ENCODE peak calls at places on chromosomes 4 and X, in eight cellular contexts. V is astrocyte of the cerebellum, F is Peyer's patch, O is suprapubic skin, L is AG10803, Y is cardiac muscle cell, X is A673, K is tibial artery. T is an unnamed sample.
A peak's percentile ranks its signal among the peaks of the same experiment; 100 is the strongest.

GRCh38 chr4:183766140-183766539 is 107.0 kb downstream of the TRAPPC11 start:
- DNase-seq in V (no peak), F (no peak), O (no peak), L (no peak), Y (no peak), X (no peak), K (no peak), T (no peak)

GRCh38 chrX:111270339-111270738 is at the start of gene CAPN6:
- DNase-seq in V (no peak), F (no peak), O (peak; percentile 56), L (peak; percentile 20), Y (no peak), X (peak; percentile 19), K (no peak), T (no peak)

GRCh38 chr4:163991268-163991667 is 496.8 kb downstream of the TMA16 start:
- DNase-seq in V (peak; percentile 9), F (no peak), O (no peak), L (no peak), Y (no peak), X (peak; percentile 13), K (no peak), T (no peak)

GRCh38 chr4:159395693-159396092 is 292.8 kb downstream of the RAPGEF2 start:
- DNase-seq in V (no peak), F (no peak), O (no peak), L (peak; percentile 15), Y (no peak), X (no peak), K (no peak), T (no peak)

GRCh38 chr4:141669501-141669900 is 33.1 kb downstream of the IL15 start:
- DNase-seq in V (no peak), F (no peak), O (no peak), L (peak; percentile 57), Y (no peak), X (no peak), K (no peak), T (no peak)

GRCh38 chr4:77052352-77052751 is 23.4 kb downstream of the CCNI start:
- DNase-seq in V (no peak), F (peak; percentile 52), O (no peak), L (peak; percentile 84), Y (peak; percentile 64), X (peak; percentile 42), K (no peak), T (peak; percentile 42)

GRCh38 chr4:168900080-168900479 is 110.0 kb downstream of the CBR4 start:
- DNase-seq in V (no peak), F (no peak), O (peak; percentile 81), L (peak; percentile 61), Y (no peak), X (no peak), K (peak; percentile 84), T (no peak)

GRCh38 chr4:130985371-130985770 is 1889.4 kb downstream of the C4orf33 start:
- DNase-seq in V (no peak), F (no peak), O (no peak), L (no peak), Y (no peak), X (peak; percentile 85), K (no peak), T (no peak)

GRCh38 chr4:157115613-157116340 is 39.8 kb downstream of the GLRB start:
- DNase-seq in V (peak; percentile 55), F (no peak), O (no peak), L (peak; percentile 82), Y (no peak), X (peak; percentile 59), K (no peak), T (peak; percentile 50)

GRCh38 chrX:14497184-14497666 is 32.1 kb upstream of the GLRA2 start:
- DNase-seq in V (no peak), F (peak; percentile 17), O (no peak), L (peak; percentile 8), Y (no peak), X (no peak), K (peak; percentile 19), T (no peak)

GRCh38 chr4:78293348-78293747 is 236.2 kb downstream of the FRAS1 start:
- DNase-seq in V (peak; percentile 61), F (no peak), O (no peak), L (peak; percentile 94), Y (no peak), X (no peak), K (no peak), T (peak; percentile 62)

GRCh38 chr4:78291277-78291676 is 234.2 kb downstream of the FRAS1 start:
- DNase-seq in V (no peak), F (no peak), O (no peak), L (no peak), Y (no peak), X (no peak), K (no peak), T (no peak)

GRCh38 chr4:78296261-78296660 is 239.1 kb downstream of the FRAS1 start:
- DNase-seq in V (no peak), F (no peak), O (no peak), L (no peak), Y (no peak), X (no peak), K (no peak), T (no peak)

GRCh38 chr4:78292336-78292735 is 235.2 kb downstream of the FRAS1 start:
- DNase-seq in V (no peak), F (no peak), O (no peak), L (peak; percentile 27), Y (no peak), X (no peak), K (no peak), T (no peak)

DNA sequence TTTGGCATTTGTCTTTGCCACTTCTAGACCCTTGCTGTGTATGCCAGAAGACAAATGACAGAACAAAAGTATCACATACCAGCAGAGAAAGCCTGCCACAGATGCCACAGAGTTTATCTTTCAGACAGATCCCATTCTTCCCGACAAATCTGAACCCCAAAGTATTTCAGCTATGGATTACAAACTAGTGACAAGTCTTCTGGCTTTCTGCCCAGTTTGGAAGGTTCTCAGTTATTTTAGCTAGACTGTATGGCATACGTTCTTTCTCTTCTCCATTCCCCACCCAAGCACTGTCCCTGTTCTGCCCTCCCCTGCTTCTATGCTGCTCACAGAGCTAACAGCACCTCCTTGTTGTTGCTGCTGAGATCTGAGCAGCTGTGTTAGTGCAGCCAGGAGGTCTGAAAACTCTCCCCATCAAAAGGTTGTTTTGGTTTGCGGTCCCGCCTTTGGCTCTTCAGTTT is 236.7 kb downstream of the FRAS1 start:
- DNase-seq in V (peak; percentile 86), F (no peak), O (no peak), L (peak; percentile 97), Y (peak; percentile 44), X (no peak), K (no peak), T (peak; percentile 65)
- TF ChIP-seq CTCF in V (peak; percentile 33), F (no peak), O (no peak), L (peak; percentile 50), Y (peak; percentile 20), X (no peak), K (no peak), T (peak; percentile 45)

GRCh38 chrX:47628980-47629379 is 750 bp downstream of the CFP start:
- DNase-seq in V (no peak), F (no peak), O (no peak), L (no peak), Y (no peak), X (no peak), K (no peak), T (no peak)
- H3K4me3 ChIP-seq in V (no peak overlapping the region), F (no peak overlapping the region), O (peak overlapping the region; percentile 7), L (no peak overlapping the region), Y (no peak overlapping the region), X (no peak overlapping the region), K (no peak overlapping the region), T (no peak overlapping the region)

GRCh38 chrX:54920610-54921426 is at the start of gene TRO:
- DNase-seq in V (no peak), F (no peak), O (no peak), L (no peak), Y (peak; percentile 53), X (peak; percentile 39), K (no peak), T (no peak)
- TF ChIP-seq CTCF in V (peak; percentile 43), F (no peak), O (no peak), L (peak; percentile 26), Y (peak; percentile 23), X (peak; percentile 19), K (no peak), T (peak; percentile 20)

GRCh38 chr4:1792832-1793495 is at the start of gene FGFR3:
- DNase-seq in V (no peak), F (no peak), O (no peak), L (no peak), Y (peak; percentile 87), X (peak; percentile 73), K (no peak), T (no peak)
- H3K4me3 ChIP-seq in V (peak within 1 kb of the TSS; percentile 35), F (peak within 1 kb of the TSS; percentile 74), O (peak within 1 kb of the TSS; percentile 70), L (no peak within 1 kb of the TSS), Y (peak within 1 kb of the TSS; percentile 54), X (peak within 1 kb of the TSS; percentile 55), K (peak within 1 kb of the TSS; percentile 44), T (peak within 1 kb of the TSS; percentile 42)

DNA sequence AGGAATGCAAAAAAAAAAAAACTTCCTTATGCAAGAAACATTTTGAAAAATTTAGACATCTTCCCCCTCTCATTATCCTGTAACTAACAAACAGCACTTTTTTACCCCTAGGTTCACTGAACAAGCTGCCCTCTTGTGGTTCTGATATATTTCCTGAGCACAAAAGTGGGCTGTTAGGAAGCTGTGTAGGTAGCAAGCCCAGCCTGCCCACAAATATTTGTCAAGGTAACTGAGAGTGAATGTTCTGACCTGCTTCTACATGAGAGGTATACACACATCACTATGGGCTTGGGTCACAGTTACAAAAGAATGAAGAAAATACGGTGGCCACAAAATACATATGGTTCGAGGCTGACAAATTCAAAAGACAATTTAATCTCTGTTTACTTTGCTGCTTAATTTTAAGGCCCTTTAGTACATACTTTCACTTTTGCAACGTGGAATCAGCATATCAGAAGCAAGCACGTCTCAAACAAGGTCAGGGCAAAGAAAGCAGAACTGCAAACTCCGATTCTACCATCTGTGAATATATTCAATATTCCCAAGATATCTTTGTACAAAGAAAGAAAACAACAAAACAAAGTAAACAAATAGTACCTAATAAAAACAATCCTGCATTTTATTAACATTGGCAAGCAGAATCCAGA is 78.6 kb downstream of the RBM47 start:
- DNase-seq in V (no peak), F (peak; percentile 50), O (no peak), L (peak; percentile 42), Y (peak; percentile 30), X (peak; percentile 28), K (no peak), T (no peak)
- TF ChIP-seq CTCF in V (peak; percentile 50), F (peak; percentile 31), O (no peak), L (peak; percentile 53), Y (peak; percentile 49), X (peak; percentile 46), K (no peak), T (peak; percentile 49)

GRCh38 chr4:74449571-74450297 is 4.8 kb downstream of the AREG start:
- DNase-seq in V (no peak), F (no peak), O (no peak), L (no peak), Y (no peak), X (no peak), K (no peak), T (no peak)

GRCh38 chr4:74446896-74447295 is 2.0 kb downstream of the AREG start:
- DNase-seq in V (no peak), F (no peak), O (no peak), L (no peak), Y (no peak), X (no peak), K (no peak), T (no peak)

GRCh38 chr4:74444891-74445642 is at the start of gene AREG:
- DNase-seq in V (no peak), F (peak; percentile 96), O (peak; percentile 85), L (peak; percentile 26), Y (peak; percentile 75), X (peak; percentile 49), K (peak; percentile 69), T (no peak)

GRCh38 chr4:74447636-74448233 is 2.8 kb downstream of the AREG start:
- DNase-seq in V (no peak), F (no peak), O (no peak), L (no peak), Y (no peak), X (no peak), K (no peak), T (no peak)

GRCh38 chr4:74446193-74446868 is 1.4 kb downstream of the AREG start:
- DNase-seq in V (no peak), F (no peak), O (no peak), L (no peak), Y (no peak), X (no peak), K (no peak), T (no peak)
- H3K4me3 ChIP-seq in V (no peak overlapping the region), F (peak overlapping the region; percentile 64), O (no peak overlapping the region), L (no peak overlapping the region), Y (no peak overlapping the region), X (no peak overlapping the region), K (no peak overlapping the region), T (no peak overlapping the region)

T was measured in BJ.